ENCODE peak calls at places on chromosomes 3 and 15, in five cellular contexts. A is tibial artery; L is fibroblast of pulmonary artery; X is CD8-positive, alpha-beta T cell; Z is brain microvascular endothelial cell. D is an unnamed sample.

GRCh38 chr15:48250640-48251076 is 44.6 kb downstream of the SLC12A1 start:
- DNase-seq in Z (peak; percentile 79), L (peak; percentile 87), A (no peak), X (no peak), D (peak; percentile 82)

GRCh38 chr15:72511536-72511935 is 37.4 kb downstream of the ARIH1 start:
- DNase-seq in L (no peak), A (no peak), Z (no peak), X (no peak), D (peak; percentile 14)

GRCh38 chr3:101903426-101903825 is 54.1 kb downstream of the NFKBIZ start:
- DNase-seq in X (no peak), L (peak; percentile 39), A (no peak), Z (no peak), D (no peak)

GRCh38 chr3:172391592-172392302 is 56.5 kb downstream of the GHSR start:
- DNase-seq in X (no peak), A (no peak), Z (peak; percentile 55), L (peak; percentile 94), D (peak; percentile 81)

GRCh38 chr3:149273096-149273751 is 51.6 kb upstream of the CP start:
- DNase-seq in X (peak; percentile 22), Z (peak; percentile 70), A (no peak), L (peak; percentile 94), D (peak; percentile 87)

GRCh38 chr3:148439254-148439822 is 258.4 kb upstream of the AGTR1 start:
- DNase-seq in L (no peak), X (no peak), Z (no peak), A (no peak), D (no peak)

GRCh38 chr3:192747746-192748145 is 20.4 kb upstream of the FGF12 start:
- DNase-seq in X (no peak), Z (no peak), L (no peak), A (no peak), D (no peak)

GRCh38 chr3:188497021-188497420 is 343.1 kb downstream of the LPP start:
- DNase-seq in X (no peak), L (peak; percentile 28), A (no peak), Z (peak; percentile 67), D (no peak)

GRCh38 chr3:101195951-101196713 is 124.2 kb downstream of the IMPG2 start:
- DNase-seq in L (peak; percentile 78), X (no peak), Z (peak; percentile 52), A (no peak), D (peak; percentile 67)

GRCh38 chr3:17039579-17039978 is 154.8 kb downstream of the PLCL2 start:
- DNase-seq in Z (peak; percentile 91), X (no peak), A (no peak), L (peak; percentile 97), D (peak; percentile 91)

GRCh38 chr3:172323894-172324590 is 124.2 kb downstream of the GHSR start:
- DNase-seq in X (no peak), Z (peak; percentile 79), L (peak; percentile 96), A (no peak), D (peak; percentile 90)

GRCh38 chr3:38003371-38003816 is 12.8 kb downstream of the VILL start:
- DNase-seq in L (peak; percentile 52), X (peak; percentile 64), Z (peak; percentile 45), A (no peak), D (peak; percentile 47)

GRCh38 chr15:68412218-68412617 is 19.7 kb downstream of the ITGA11 start:
- DNase-seq in Z (no peak), A (peak; percentile 59), L (no peak), X (no peak), D (no peak)

GRCh38 chr3:88038561-88038960 is 20.2 kb downstream of the CGGBP1 start:
- DNase-seq in L (peak; percentile 50), A (no peak), Z (peak; percentile 79), X (no peak), D (peak; percentile 26)

GRCh38 chr3:42518800-42519567 is 16.5 kb downstream of the VIPR1 start:
- DNase-seq in Z (no peak), A (no peak), L (no peak), X (peak; percentile 47), D (no peak)

GRCh38 chr3:146187334-146187950 is 26.5 kb upstream of the PLOD2 start:
- DNase-seq in X (no peak), A (no peak), L (peak; percentile 65), Z (peak; percentile 40), D (peak; percentile 52)

DNA sequence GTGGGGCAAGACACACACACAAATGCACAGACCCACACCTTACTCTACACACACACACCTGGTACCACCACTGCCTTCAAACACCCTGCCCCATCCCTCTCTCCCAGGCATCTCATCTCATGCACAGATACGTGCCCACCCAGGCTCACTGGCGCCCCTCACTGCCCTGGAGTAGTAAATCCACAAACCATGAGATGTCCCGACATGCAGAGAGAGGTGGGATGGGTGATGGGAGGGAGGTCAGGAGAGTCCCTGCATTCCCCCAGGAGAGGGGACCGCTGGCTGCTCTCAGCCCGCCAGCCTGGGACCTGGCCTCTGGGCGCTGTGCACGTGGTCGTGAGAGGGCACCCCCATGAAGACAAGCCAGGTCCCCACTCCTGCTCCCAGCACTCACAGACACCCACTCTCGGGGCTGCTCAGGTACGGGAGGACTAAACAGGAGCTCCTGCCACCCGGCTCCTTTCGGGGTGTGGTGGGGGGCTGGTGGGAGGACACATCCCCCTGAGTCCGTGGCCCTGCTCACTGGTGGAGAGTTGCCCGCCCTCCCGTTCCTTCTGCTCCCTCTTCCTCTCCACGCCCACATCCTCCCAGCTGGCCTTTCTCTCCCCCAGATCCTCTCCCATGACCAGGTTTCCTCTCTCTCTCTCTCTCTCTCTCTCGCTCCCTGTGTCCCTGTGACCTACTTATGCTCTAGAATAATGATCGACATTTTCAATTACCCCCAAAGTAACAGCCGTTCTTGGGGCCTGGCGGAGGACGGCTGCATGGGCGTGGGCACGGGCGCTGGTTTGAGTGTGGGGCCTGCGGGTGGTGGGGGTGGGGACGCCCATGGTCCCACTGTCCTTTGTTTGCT is 18.8 kb upstream of the CSPG4 start:
- DNase-seq in Z (no peak), X (no peak), A (peak; percentile 67), L (peak; percentile 73), D (no peak)
- TF ChIP-seq CTCF in Z (peak; percentile 40), X (no peak), A (no peak), L (no peak), D (no peak)

DNA sequence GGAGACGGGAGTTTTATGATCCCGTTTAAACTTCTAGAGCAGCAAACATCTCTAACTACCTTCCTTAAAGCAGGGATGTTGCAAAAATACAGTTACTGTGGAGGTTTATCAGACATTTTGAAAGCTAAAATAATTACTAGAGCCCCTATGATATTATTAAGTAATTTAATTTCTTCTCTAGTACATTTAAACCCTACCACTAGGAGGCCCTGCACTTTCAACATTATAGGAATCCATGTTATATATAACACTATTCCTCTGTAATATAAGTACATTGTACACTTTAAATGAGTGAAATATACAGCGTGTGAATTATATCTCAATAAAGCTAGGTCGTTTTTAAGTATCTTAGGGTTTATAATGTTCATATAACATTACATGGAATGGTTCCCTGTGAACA is 11.5 kb downstream of the SETMAR start:
- DNase-seq in Z (no peak), A (no peak), X (no peak), L (no peak), D (no peak)
- TF ChIP-seq CTCF in Z (peak; percentile 39), A (no peak), X (peak; percentile 27), L (peak; percentile 50), D (peak; percentile 36)

DNA sequence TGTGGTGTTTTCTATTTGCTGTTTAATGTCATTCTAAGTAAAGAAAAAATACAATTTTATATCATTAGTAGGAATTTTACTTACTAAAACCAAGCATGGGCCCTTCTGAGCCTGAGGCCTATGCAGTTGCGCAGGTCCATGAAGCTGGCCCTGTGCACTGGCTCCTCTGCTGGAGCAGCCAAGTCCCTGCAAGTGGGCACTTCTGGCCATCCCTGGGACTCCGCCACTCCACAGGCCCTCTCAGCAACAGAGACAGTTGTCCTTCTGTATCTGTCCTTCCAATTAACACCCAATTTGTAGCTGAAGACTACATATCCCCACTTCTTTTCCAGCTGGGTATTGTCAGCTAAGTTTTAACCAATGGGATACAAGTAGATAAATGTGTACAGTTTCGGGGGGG is 49.9 kb upstream of the RYK start:
- DNase-seq in Z (no peak), A (no peak), L (no peak), X (no peak), D (no peak)
- TF ChIP-seq CTCF in Z (peak; percentile 45), A (no peak), L (peak; percentile 22), X (no peak), D (peak; percentile 27)

GRCh38 chr3:133805702-133806475 is at the start of gene SRPRB:
- DNase-seq in Z (peak; percentile 93), X (peak; percentile 95), L (peak; percentile 93), A (peak; percentile 95), D (peak; percentile 93)
- TF ChIP-seq CTCF in Z (peak; percentile 14), X (no peak), L (no peak), A (no peak), D (no peak)

GRCh38 chr15:28131946-28132345 is 32.8 kb upstream of the OCA2 start:
- DNase-seq in Z (no peak), X (no peak), A (no peak), L (no peak), D (no peak)

GRCh38 chr15:28130651-28131050 is 31.5 kb upstream of the OCA2 start:
- DNase-seq in A (no peak), Z (no peak), X (no peak), L (no peak), D (no peak)

GRCh38 chr15:28132524-28133275 is 33.6 kb upstream of the OCA2 start:
- DNase-seq in L (peak; percentile 29), Z (peak; percentile 58), A (no peak), X (no peak), D (no peak)

GRCh38 chr15:28131400-28131799 is 32.3 kb upstream of the OCA2 start:
- DNase-seq in X (no peak), A (no peak), L (no peak), Z (no peak), D (no peak)

DNA sequence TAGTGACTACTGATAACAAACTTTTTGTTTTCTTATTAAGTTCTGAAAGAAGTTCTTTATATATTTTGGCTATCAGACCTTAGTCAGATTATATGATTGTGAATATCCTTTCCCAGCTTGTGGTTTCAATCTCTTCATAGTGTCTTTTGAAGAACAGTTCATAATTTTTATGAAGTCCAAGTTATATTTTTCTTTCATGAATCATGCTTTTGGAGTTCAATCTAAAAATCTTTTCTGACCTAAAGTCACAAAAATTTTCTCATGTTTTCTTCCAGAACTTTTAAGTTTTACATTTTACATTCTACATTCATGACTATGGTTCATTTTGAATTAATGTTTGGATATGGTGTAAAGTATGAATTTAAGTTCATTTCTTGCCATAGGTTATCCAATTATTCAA is 34.2 kb upstream of the OCA2 start:
- DNase-seq in L (no peak), Z (no peak), X (no peak), A (no peak), D (peak; percentile 49)
- TF ChIP-seq CTCF in L (no peak), Z (no peak), X (no peak), A (no peak), D (no peak)

GRCh38 chr3:39541917-39542329 is 74.4 kb downstream of the MOBP start:
- DNase-seq in L (peak; percentile 56), A (no peak), X (no peak), Z (no peak), D (peak; percentile 22)
- TF ChIP-seq CTCF in L (peak; percentile 68), A (no peak), X (no peak), Z (peak; percentile 52), D (peak; percentile 58)

GRCh38 chr3:171018151-171018935 is 8.2 kb downstream of the SLC2A2 start:
- DNase-seq in X (no peak), Z (no peak), A (no peak), L (no peak), D (no peak)
- TF ChIP-seq CTCF in X (no peak), Z (peak; percentile 57), A (no peak), L (peak; percentile 35), D (peak; percentile 36)